ENCODE peak calls at places on chromosomes 2 and 18, in seven cellular contexts. R is neuronal stem cell, P is IMR-90, K is H9, Z is mesenchymal stem cell, W is H1, S is trophoblast cell. L is an unnamed sample.

GRCh38 chr2:187842978-187843847 is 289.0 kb upstream of the TFPI start:
- DNase-seq in K (no peak), P (peak), R (peak), Z (peak), W (no peak), S (peak), L (peak)

GRCh38 chr2:239932881-239933735 is 92.0 kb downstream of the NDUFA10 start:
- DNase-seq in W (no peak), R (no peak), S (no peak), P (no peak), Z (no peak), K (peak), L (no peak)

GRCh38 chr2:158984554-158985207 is 16.2 kb downstream of the TANC1 start:
- DNase-seq in S (no peak), K (no peak), Z (no peak), R (no peak), P (peak), W (no peak), L (peak)

GRCh38 chr18:21490745-21491144 is 109.8 kb downstream of the ESCO1 start:
- DNase-seq in W (no peak), S (no peak), K (no peak), Z (no peak), R (no peak), P (peak), L (no peak)

GRCh38 chr2:121336528-121337294 is 51.7 kb upstream of the TFCP2L1 start:
- DNase-seq in R (no peak), Z (no peak), W (no peak), S (no peak), K (no peak), P (no peak), L (no peak)

GRCh38 chr2:99984781-99985525 is 157.4 kb downstream of the AFF3 start:
- DNase-seq in K (no peak), Z (peak), W (no peak), P (peak), S (no peak), R (no peak), L (peak)

GRCh38 chr2:44615950-44616518 is 254.3 kb downstream of the CAMKMT start:
- DNase-seq in P (no peak), S (no peak), K (no peak), R (no peak), W (no peak), Z (no peak), L (no peak)

GRCh38 chr2:96907405-96908041 is 37.6 kb upstream of the SEMA4C start:
- DNase-seq in K (peak), S (peak), Z (peak), R (peak), P (peak), W (no peak), L (peak)

GRCh38 chr2:77099961-77100360 is 422.2 kb downstream of the LRRTM4 start:
- DNase-seq in Z (no peak), R (no peak), P (no peak), S (no peak), K (no peak), W (no peak), L (no peak)

GRCh38 chr2:164934790-164935466 is 20.4 kb downstream of the SLC38A11 start:
- DNase-seq in W (no peak), Z (no peak), S (no peak), K (no peak), R (no peak), P (no peak), L (no peak)

GRCh38 chr2:183224933-183225332 is 100.7 kb downstream of the NUP35 start:
- DNase-seq in R (no peak), Z (no peak), S (no peak), W (no peak), P (peak), K (no peak), L (no peak)

GRCh38 chr18:1308686-1309085 is 404.0 kb downstream of the ADCYAP1 start:
- DNase-seq in P (no peak), W (no peak), R (no peak), S (no peak), K (no peak), Z (no peak), L (no peak)

GRCh38 chr2:26850565-26850964 is 2.6 kb downstream of the DPYSL5 start:
- DNase-seq in S (no peak), K (no peak), W (no peak), Z (no peak), R (no peak), P (no peak), L (no peak)

GRCh38 chr2:190649035-190649797 is at the start of gene NAB1:
- DNase-seq in Z (peak), R (peak), K (peak), W (no peak), P (peak), S (no peak), L (peak)

GRCh38 chr2:233351423-233351822 is 2.9 kb upstream of the DGKD start:
- DNase-seq in P (no peak), W (no peak), R (no peak), S (no peak), K (no peak), Z (peak), L (no peak)

DNA sequence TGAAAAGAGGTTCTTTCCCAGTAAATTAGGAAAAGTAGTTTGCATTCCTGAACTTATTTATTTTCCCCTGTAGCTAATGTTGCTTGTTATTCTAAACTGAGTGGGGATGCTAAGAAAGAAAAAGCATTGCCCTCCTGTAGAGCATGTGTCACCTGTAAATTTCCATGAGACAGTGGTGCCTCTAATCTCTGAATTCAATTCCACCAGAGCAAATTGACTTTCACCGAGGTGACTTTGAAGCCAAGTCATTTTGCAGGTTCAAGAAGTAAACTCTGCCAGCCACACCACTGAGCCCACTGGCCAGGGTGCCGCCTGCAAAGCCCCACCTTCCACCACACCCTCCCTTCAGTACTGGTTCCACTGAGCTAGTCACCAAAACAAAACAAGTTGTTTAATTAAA is 254.9 kb downstream of the RNF152 start:
- DNase-seq in S (no peak), R (no peak), W (peak), Z (no peak), P (no peak), K (peak), L (peak)
- H2AK5ac ChIP-seq in S (no peak), R (no peak), W (no peak), Z (no peak), P (no peak), K (no peak), L (no peak)

DNA sequence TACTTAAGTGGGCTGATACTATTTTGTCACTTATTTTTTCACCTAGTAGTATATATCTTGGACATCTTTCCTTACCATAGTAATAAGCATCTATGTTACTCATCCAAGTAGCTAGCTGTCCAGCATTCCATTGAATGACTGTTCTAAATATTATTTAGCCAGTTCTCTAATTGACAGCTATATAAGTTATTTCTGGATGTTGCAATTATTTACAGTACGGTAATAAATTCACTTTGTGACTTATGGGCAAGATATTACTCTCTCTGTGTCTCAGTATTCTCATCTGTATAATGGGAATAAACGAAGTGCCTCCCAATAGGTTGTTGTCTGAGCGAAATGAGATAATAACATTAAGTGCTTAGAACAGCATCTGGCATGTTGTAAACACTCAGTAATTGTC is 46.6 kb upstream of the AGAP1 start:
- DNase-seq in R (no peak), K (no peak), W (no peak), Z (no peak), S (peak), P (peak), L (no peak)
- H4K8ac ChIP-seq in R (no peak), K (no peak), W (no peak), Z (no peak), S (no peak), P (no peak), L (no peak)

DNA sequence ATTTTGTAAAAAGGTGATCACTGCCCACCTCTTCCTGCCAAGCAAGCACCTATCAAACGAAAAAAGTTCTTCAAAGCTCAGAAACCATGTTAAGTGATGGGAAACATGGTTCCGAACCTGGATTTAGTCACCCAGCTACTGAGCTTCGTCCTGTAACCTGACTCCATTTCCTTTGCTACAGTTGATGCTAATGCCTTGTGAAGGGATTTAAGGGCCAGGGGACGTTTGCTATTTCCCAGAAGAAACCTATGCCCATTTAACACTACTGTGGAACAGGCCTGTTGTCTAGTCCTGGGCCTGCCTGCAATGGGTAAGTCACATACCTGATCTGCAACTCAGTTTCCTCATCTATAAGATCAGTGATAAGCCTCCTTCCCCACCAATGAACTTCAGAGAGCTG is 14.8 kb downstream of the SERPINE2 start:
- DNase-seq in W (no peak), R (no peak), Z (no peak), K (peak), S (no peak), P (no peak), L (peak)
- H2AK5ac ChIP-seq in W (no peak), R (no peak), Z (no peak), K (no peak), S (no peak), P (no peak), L (no peak)

DNA sequence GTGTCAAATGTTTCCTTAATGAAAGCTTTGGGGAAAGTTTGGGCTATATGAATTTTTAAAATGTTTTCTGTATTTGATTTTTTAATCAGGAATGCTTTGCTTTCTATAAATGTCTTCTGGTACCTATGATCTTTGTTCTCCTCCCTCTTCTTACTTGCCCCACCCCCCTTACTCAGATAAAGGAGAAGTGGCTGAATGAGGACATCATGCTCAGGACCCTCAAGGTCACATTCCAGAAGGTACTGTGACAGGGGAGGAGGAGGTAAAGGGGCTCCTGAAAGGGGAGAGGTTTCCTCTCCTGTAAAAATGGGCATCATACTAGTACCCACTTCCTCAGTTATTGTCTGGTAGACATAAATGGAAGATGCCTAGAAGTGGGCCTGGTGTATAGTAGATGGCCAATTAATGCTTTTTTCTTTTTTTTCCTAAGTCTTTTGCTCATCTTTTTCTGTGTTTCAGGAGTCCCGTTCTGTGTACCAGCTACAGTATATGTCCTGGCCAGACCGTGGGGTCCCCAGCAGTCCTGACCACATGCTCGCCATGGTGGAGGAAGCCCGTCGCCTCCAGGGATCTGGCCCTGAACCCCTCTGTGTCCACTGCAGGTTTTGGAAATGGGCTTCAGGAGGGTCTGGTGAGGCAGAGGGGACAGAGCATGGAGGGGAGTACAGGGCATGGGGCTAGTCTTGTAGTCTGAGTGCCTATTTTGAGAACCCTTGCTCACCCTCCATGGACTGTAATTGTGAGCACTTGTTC is 13.9 kb downstream of the PTPN18 start:
- DNase-seq in W (no peak), Z (no peak), P (no peak), R (no peak), K (no peak), S (no peak), L (no peak)
- H4K8ac ChIP-seq in W (no peak), Z (no peak), P (no peak), R (no peak), K (no peak), S (no peak), L (no peak)

GRCh38 chr18:23998018-23998417 is 16.5 kb upstream of the TTC39C start:
- DNase-seq in Z (no peak), K (no peak), R (no peak), P (no peak), S (no peak), W (no peak), L (no peak)
- H2AK5ac ChIP-seq in Z (no peak), K (no peak), R (no peak), P (no peak), S (no peak), W (no peak), L (no peak)

GRCh38 chr18:34978533-34978893 is 62.7 kb upstream of the MAPRE2 start:
- DNase-seq in Z (no peak), K (no peak), R (no peak), P (no peak), S (no peak), W (no peak), L (peak)
- H4K8ac ChIP-seq in Z (no peak), K (no peak), R (no peak), P (no peak), S (no peak), W (no peak), L (no peak)

DNA sequence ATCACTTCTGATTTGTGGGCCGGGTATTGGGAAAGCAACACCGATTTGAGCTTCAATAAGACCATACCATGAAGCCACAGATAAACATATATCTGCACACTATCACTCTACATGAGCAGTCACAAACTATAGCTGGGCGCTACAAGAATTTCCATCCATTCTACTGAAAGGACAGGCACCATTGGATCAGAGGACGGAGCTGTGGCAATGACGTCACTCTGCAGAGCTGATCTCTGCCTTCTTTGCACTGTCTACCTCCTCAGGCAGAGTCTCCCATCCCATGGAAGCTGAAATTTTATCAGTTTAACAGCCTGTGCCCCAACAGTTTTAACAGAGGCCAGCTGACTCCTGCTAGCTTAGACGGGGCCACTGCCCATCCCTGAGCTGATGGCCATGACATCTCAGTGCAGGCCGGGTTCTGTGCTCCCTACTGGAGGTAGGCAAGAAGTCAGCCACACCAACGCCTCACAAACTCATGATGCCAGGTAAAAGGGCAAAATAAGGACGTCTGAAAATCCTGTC is 389.6 kb upstream of the SALL3 start:
- DNase-seq in S (no peak), K (no peak), Z (no peak), P (no peak), R (no peak), W (no peak), L (no peak)
- H2AK5ac ChIP-seq in S (no peak), K (no peak), Z (no peak), P (no peak), R (no peak), W (no peak), L (no peak)

GRCh38 chr18:55120896-55121295 is 161.6 kb upstream of the CCDC68 start:
- DNase-seq in S (no peak), Z (no peak), K (no peak), P (no peak), R (no peak), W (no peak), L (no peak)
- H4K8ac ChIP-seq in S (no peak), Z (no peak), K (no peak), P (no peak), R (no peak), W (no peak), L (no peak)

L was measured in mesendoderm.